ENCODE peak calls at places on chromosome 3, in seven cellular contexts. S is hippocampal formation, G is NCI-H1092, I is heart right ventricle, M is Caki2, H is bronchial epithelial cell, C is EL. V is an unnamed sample.

GRCh38 chr3:195122261-195122660 is 148.7 kb downstream of the XXYLT1 start:
- DNase-seq in S (no peak), G (no peak), I (no peak), M (no peak), H (no peak), C (no peak), V (no peak)

GRCh38 chr3:123789760-123790159 is 94.4 kb downstream of the MYLK start:
- DNase-seq in S (no peak), G (no peak), I (no peak), M (no peak), H (no peak), C (peak), V (no peak)

GRCh38 chr3:31704651-31705179 is 172.0 kb downstream of the STT3B start:
- DNase-seq in S (no peak), G (no peak), I (no peak), M (peak), H (peak), C (peak), V (no peak)

GRCh38 chr3:127422663-127423375 is 135.0 kb upstream of the PRR20G start:
- DNase-seq in S (no peak), G (no peak), I (no peak), M (no peak), H (no peak), C (no peak), V (no peak)

GRCh38 chr3:14459384-14459783 is 57.0 kb downstream of the SLC6A6 start:
- DNase-seq in S (no peak), G (no peak), I (no peak), M (no peak), H (no peak), C (no peak), V (no peak)

GRCh38 chr3:108089544-108089943 is 1.3 kb downstream of the CD47 start:
- DNase-seq in S (no peak), G (no peak), I (no peak), M (peak), H (no peak), C (peak), V (no peak)

GRCh38 chr3:146161725-146162047 is 702 bp upstream of the PLOD2 start:
- DNase-seq in S (no peak), G (no peak), I (peak), M (no peak), H (peak), C (no peak), V (peak)

GRCh38 chr3:112424394-112424793 is 74.9 kb downstream of the BTLA start:
- DNase-seq in S (no peak), G (no peak), I (no peak), M (no peak), H (no peak), C (no peak), V (no peak)

GRCh38 chr3:139318826-139319225 is 25.0 kb upstream of the MRPS22 start:
- DNase-seq in S (no peak), G (no peak), I (no peak), M (no peak), H (no peak), C (no peak), V (no peak)

GRCh38 chr3:129181834-129182233 is 1.9 kb downstream of the CNBP start:
- DNase-seq in S (no peak), G (no peak), I (no peak), M (no peak), H (no peak), C (no peak), V (no peak)

GRCh38 chr3:24495334-24495994 is 814 bp upstream of the THRB start:
- DNase-seq in S (peak), G (no peak), I (peak), M (peak), H (no peak), C (no peak), V (peak)

GRCh38 chr3:165653130-165653778 is 184.0 kb downstream of the BCHE start:
- DNase-seq in S (no peak), G (no peak), I (no peak), M (no peak), H (no peak), C (no peak), V (no peak)

GRCh38 chr3:170811515-170811914 is 58.5 kb downstream of the RPL22L1 start:
- DNase-seq in S (no peak), G (no peak), I (no peak), M (no peak), H (peak), C (peak), V (no peak)